ENCODE peak calls at places on chromosome 17, in seven cellular contexts. N, M, J, Z, G, U and S are unnamed samples.

GRCh38 chr17:19705771-19706770 is 10.3 kb downstream of the SLC47A2 start:
- DNase-seq in J (no peak), Z (peak), G (no peak), M (peak), U (no peak), N (no peak), S (no peak)

GRCh38 chr17:80125656-80126448 is 21.1 kb downstream of the EIF4A3 start:
- DNase-seq in J (no peak), M (no peak), N (no peak), G (no peak), Z (no peak), U (no peak), S (no peak)

GRCh38 chr17:80782536-80783427 is 208.9 kb upstream of the CHMP6 start:
- DNase-seq in N (no peak), G (no peak), J (no peak), U (no peak), Z (no peak), M (no peak), S (no peak)

GRCh38 chr17:37179893-37180292 is 195.9 kb upstream of the C17orf78 start:
- DNase-seq in G (no peak), U (no peak), M (no peak), Z (no peak), N (no peak), J (no peak), S (no peak)

GRCh38 chr17:61846088-61846487 is 17.2 kb downstream of the BRIP1 start:
- DNase-seq in G (no peak), N (no peak), M (no peak), J (no peak), Z (no peak), U (no peak), S (no peak)

GRCh38 chr17:50891577-50891989 is 25.4 kb upstream of the TOB1 start:
- DNase-seq in Z (no peak), U (no peak), M (no peak), J (no peak), G (no peak), N (no peak), S (no peak)

GRCh38 chr17:348692-349425 is 3.7 kb downstream of the RPH3AL start:
- DNase-seq in J (peak), U (no peak), G (no peak), N (no peak), M (no peak), Z (no peak), S (peak)

GRCh38 chr17:67902531-67903231 is 77.4 kb downstream of the BPTF start:
- DNase-seq in G (no peak), Z (no peak), M (no peak), N (no peak), J (no peak), U (no peak), S (no peak)

GRCh38 chr17:3524024-3524423 is 33.6 kb downstream of the TRPV3 start:
- DNase-seq in U (no peak), J (no peak), N (no peak), M (no peak), Z (no peak), G (no peak), S (no peak)

GRCh38 chr17:81295678-81296381 is 723 bp upstream of the SLC38A10 start:
- DNase-seq in N (peak), G (no peak), M (no peak), U (peak), J (peak), Z (peak), S (peak)

GRCh38 chr17:68197997-68198930 is 49.6 kb upstream of the AMZ2 start:
- DNase-seq in N (no peak), M (no peak), Z (no peak), J (no peak), G (no peak), U (no peak), S (peak)

GRCh38 chr17:77208217-77208808 is 67.5 kb downstream of the SEC14L1 start:
- DNase-seq in U (no peak), N (no peak), G (no peak), Z (peak), J (no peak), M (no peak), S (no peak)

GRCh38 chr17:50354198-50354597 is 8.3 kb downstream of the XYLT2 start:
- DNase-seq in N (no peak), Z (no peak), G (no peak), U (no peak), M (no peak), J (no peak), S (no peak)

GRCh38 chr17:60598001-60598736 is 1.8 kb upstream of the PPM1D start:
- DNase-seq in J (no peak), U (no peak), M (no peak), G (no peak), Z (no peak), N (no peak), S (no peak)

GRCh38 chr17:20852541-20853370 is 190.1 kb downstream of the USP22 start:
- DNase-seq in J (no peak), N (no peak), U (no peak), G (peak), Z (no peak), M (peak), S (peak)

GRCh38 chr17:74216505-74216904 is 3.1 kb downstream of the TTYH2 start:
- DNase-seq in Z (no peak), M (no peak), U (no peak), J (no peak), N (no peak), G (no peak), S (no peak)

GRCh38 chr17:8124350-8125195 is 667 bp upstream of the HES7 start:
- DNase-seq in U (peak), G (no peak), N (no peak), J (no peak), M (no peak), Z (peak), S (no peak)

GRCh38 chr17:21027031-21027430 is 15.8 kb downstream of the USP22 start:
- DNase-seq in Z (no peak), N (no peak), M (no peak), J (no peak), U (no peak), G (no peak), S (no peak)

GRCh38 chr17:7404737-7405412 is 978 bp upstream of the TMEM256 start:
- DNase-seq in M (no peak), U (no peak), G (peak), J (peak), N (peak), Z (no peak), S (peak)

GRCh38 chr17:57724038-57724728 is 20.9 kb downstream of the CCDC182 start:
- DNase-seq in Z (no peak), M (no peak), U (peak), G (no peak), J (no peak), N (no peak), S (no peak)

GRCh38 chr17:74116087-74116717 is 87.3 kb upstream of the RPL38 start:
- DNase-seq in U (no peak), M (no peak), G (no peak), J (no peak), Z (peak), N (no peak), S (no peak)